ENCODE peak calls at places on chromosomes 16 and 17, in seven cellular contexts. L is right cardiac atrium; F is fibroblast of mammary gland; E is AG10803; T is PC-3; I is ACHN; Y is stimulated activated CD8-positive, alpha-beta memory T cell treated with anti-CD3 and anti-CD28 coated beads, Interleukin-7, amount 100 ng/mL, for 24 hours. G is an unnamed sample.

GRCh38 chr16:31382485-31383161 is 10.5 kb upstream of the ITGAD start:
- DNase-seq in F (peak; percentile 45), T (peak; percentile 44), E (peak; percentile 49), L (peak; percentile 85), Y (peak; percentile 41), I (peak; percentile 44), G (peak; percentile 46)

GRCh38 chr17:36930501-36930900 is 6.8 kb upstream of the LHX1 start:
- DNase-seq in E (no peak), L (no peak), I (no peak), T (no peak), Y (no peak), F (no peak), G (no peak)

GRCh38 chr16:78792952-78793351 is 693.5 kb downstream of the WWOX start:
- DNase-seq in I (no peak), T (no peak), L (no peak), Y (no peak), F (no peak), E (no peak), G (no peak)

GRCh38 chr16:2904100-2904921 is 7.4 kb upstream of the FLYWCH1 start:
- DNase-seq in F (peak; percentile 83), T (peak; percentile 80), Y (peak; percentile 45), L (peak; percentile 94), E (peak; percentile 82), I (peak; percentile 92), G (peak; percentile 86)

GRCh38 chr17:21079196-21079595 is 36.4 kb upstream of the USP22 start:
- DNase-seq in I (no peak), Y (no peak), F (no peak), T (no peak), E (no peak), L (no peak), G (no peak)

GRCh38 chr16:23132921-23133532 is 16.2 kb downstream of the USP31 start:
- DNase-seq in I (no peak), F (peak; percentile 73), L (peak; percentile 66), T (no peak), Y (no peak), E (peak; percentile 52), G (no peak)

GRCh38 chr16:783404-784161 is 4.6 kb downstream of the RPUSD1 start:
- DNase-seq in F (peak; percentile 24), Y (no peak), T (no peak), E (no peak), I (no peak), L (peak; percentile 77), G (peak; percentile 24)

GRCh38 chr16:50059669-50060068 is 6.1 kb upstream of the HEATR3 start:
- DNase-seq in I (no peak), E (no peak), L (no peak), F (no peak), Y (no peak), T (no peak), G (no peak)

GRCh38 chr16:86029131-86029741 is 130.3 kb downstream of the IRF8 start:
- DNase-seq in F (peak; percentile 13), L (peak; percentile 70), Y (no peak), I (no peak), E (peak; percentile 17), T (no peak), G (no peak)

GRCh38 chr17:73973881-73974409 is 229.5 kb upstream of the RPL38 start:
- DNase-seq in I (no peak), L (no peak), Y (no peak), E (no peak), T (no peak), F (peak; percentile 6), G (no peak)

GRCh38 chr16:8655184-8655717 is 19.2 kb upstream of the ABAT start:
- DNase-seq in Y (no peak), F (peak; percentile 40), L (no peak), I (peak; percentile 57), T (no peak), E (peak; percentile 4), G (peak; percentile 56)

GRCh38 chr17:81416612-81417011 is 21.4 kb downstream of the BAHCC1 start:
- DNase-seq in T (no peak), Y (no peak), E (no peak), I (no peak), L (no peak), F (no peak), G (no peak)

GRCh38 chr17:65925606-65926307 is 266.2 kb downstream of the CEP112 start:
- DNase-seq in T (peak; percentile 89), E (peak; percentile 23), Y (no peak), F (peak; percentile 24), I (no peak), L (no peak), G (no peak)

GRCh38 chr16:89054714-89055113 is 38.9 kb upstream of the ACSF3 start:
- DNase-seq in Y (no peak), L (no peak), I (no peak), T (no peak), F (no peak), E (no peak), G (no peak)

GRCh38 chr17:27610304-27610676 is 20.7 kb upstream of the LGALS9 start:
- DNase-seq in E (no peak), F (no peak), Y (no peak), I (no peak), T (no peak), L (peak; percentile 4), G (no peak)

GRCh38 chr16:66662445-66663194 is 33.9 kb downstream of the CMTM4 start:
- DNase-seq in E (peak; percentile 43), L (no peak), I (peak; percentile 71), Y (no peak), F (peak; percentile 63), T (peak; percentile 36), G (no peak)

GRCh38 chr17:70134777-70135176 is 34.6 kb upstream of the KCNJ2 start:
- DNase-seq in E (no peak), L (no peak), Y (no peak), T (no peak), F (no peak), I (no peak), G (no peak)

GRCh38 chr17:64256913-64257807 is 5.9 kb downstream of the TEX2 start:
- DNase-seq in I (no peak), F (no peak), E (no peak), Y (no peak), T (no peak), L (no peak), G (peak; percentile 71)

GRCh38 chr17:4853195-4853762 is 20.1 kb downstream of the MINK1 start:
- DNase-seq in F (no peak), E (no peak), Y (no peak), I (no peak), L (no peak), T (no peak), G (peak; percentile 91)

GRCh38 chr17:78359216-78359935 is 501 bp downstream of the SOCS3 start:
- DNase-seq in L (no peak), F (no peak), E (no peak), Y (no peak), I (no peak), T (no peak), G (no peak)

GRCh38 chr16:84453061-84453752 is 51.3 kb downstream of the MEAK7 start:
- DNase-seq in F (no peak), L (peak; percentile 58), Y (no peak), E (no peak), T (no peak), I (no peak), G (no peak)

G was measured in epithelial cell of esophagus.